ENCODE peak calls at places on chromosomes 7 and 10, in nine cellular contexts. U is amniotic stem cell, B is EH, H is uterus, P is activated T-cell treated with anti-CD3 and anti-CD28 coated beads for 1 hour, M is iris pigment epithelial cell, J is substantia nigra, E is GM04504, S is GM04503. N is an unnamed sample.

GRCh38 chr10:47346572-47347302 is 1.4 kb upstream of the RBP3 start:
- DNase-seq in H (no peak), M (peak; percentile 5), E (no peak), S (no peak), U (no peak), J (no peak), P (no peak), B (peak; percentile 20), N (no peak)

GRCh38 chr10:127973810-127974311 is 67.0 kb downstream of the PTPRE start:
- DNase-seq in J (no peak), U (no peak), B (no peak), P (no peak), M (no peak), H (no peak), S (no peak), E (no peak), N (no peak)

GRCh38 chr7:27842094-27842493 is 102.1 kb downstream of the TAX1BP1 start:
- DNase-seq in H (no peak), U (no peak), P (no peak), B (no peak), J (no peak), E (no peak), M (peak; percentile 52), S (no peak), N (no peak)

GRCh38 chr7:865921-866320 is 10.4 kb upstream of the GET4 start:
- DNase-seq in S (no peak), H (no peak), E (no peak), U (no peak), J (no peak), P (no peak), B (no peak), M (no peak), N (no peak)

GRCh38 chr10:11875499-11876281 is 52.5 kb downstream of the PROSER2 start:
- DNase-seq in J (no peak), P (no peak), U (no peak), S (peak; percentile 86), M (peak; percentile 91), B (peak; percentile 95), E (peak; percentile 79), H (peak; percentile 53), N (peak; percentile 93)

GRCh38 chr7:44962483-44963251 is 16.1 kb downstream of the MYO1G start:
- DNase-seq in J (no peak), P (no peak), E (no peak), S (no peak), H (no peak), B (peak; percentile 34), U (no peak), M (peak; percentile 26), N (peak; percentile 53)

GRCh38 chr7:20158684-20159083 is 58.5 kb downstream of the MACC1 start:
- DNase-seq in S (no peak), J (no peak), E (no peak), B (no peak), H (no peak), M (no peak), P (no peak), U (no peak), N (no peak)

GRCh38 chr7:91264924-91265681 is 870 bp downstream of the FZD1 start:
- DNase-seq in E (no peak), S (no peak), J (no peak), U (no peak), M (peak; percentile 83), H (peak; percentile 38), P (no peak), B (peak; percentile 74), N (peak; percentile 61)

GRCh38 chr10:30793093-30793492 is 163.5 kb upstream of the LYZL2 start:
- DNase-seq in P (no peak), M (no peak), J (no peak), H (no peak), U (no peak), E (no peak), S (no peak), B (no peak), N (no peak)

GRCh38 chr7:66015440-66016130 is 33.6 kb upstream of the GUSB start:
- DNase-seq in J (no peak), U (no peak), E (no peak), H (no peak), B (no peak), S (no peak), M (no peak), P (no peak), N (no peak)

GRCh38 chr7:158613481-158613880 is 25.9 kb upstream of the PTPRN2 start:
- DNase-seq in B (peak; percentile 42), U (no peak), E (no peak), S (no peak), P (no peak), M (no peak), J (no peak), H (no peak), N (no peak)

GRCh38 chr10:103627893-103628292 is 134.4 kb downstream of the NEURL1 start:
- DNase-seq in M (no peak), H (no peak), E (no peak), U (no peak), J (no peak), S (no peak), P (no peak), B (no peak), N (no peak)

GRCh38 chr7:124655990-124656389 is 109.6 kb downstream of the GPR37 start:
- DNase-seq in S (no peak), P (no peak), J (no peak), H (no peak), E (no peak), B (no peak), M (no peak), U (no peak), N (no peak)

GRCh38 chr7:84363741-84364140 is 169.2 kb upstream of the SEMA3A start:
- DNase-seq in P (no peak), M (no peak), E (no peak), B (no peak), J (no peak), U (no peak), H (no peak), S (no peak), N (no peak)

GRCh38 chr7:137774793-137775201 is 72.0 kb downstream of the DGKI start:
- DNase-seq in S (no peak), M (peak; percentile 43), E (no peak), J (no peak), B (peak; percentile 36), H (no peak), U (peak; percentile 20), P (no peak), N (no peak)

GRCh38 chr10:121974019-121974534 is 940 bp downstream of the NSMCE4A start:
- DNase-seq in J (no peak), H (no peak), E (no peak), M (no peak), P (no peak), U (no peak), B (no peak), S (no peak), N (no peak)

GRCh38 chr10:120161116-120161515 is 268.6 kb downstream of the SEC23IP start:
- DNase-seq in E (no peak), S (no peak), B (peak; percentile 9), P (no peak), H (no peak), M (no peak), U (no peak), J (no peak), N (no peak)

GRCh38 chr10:125982256-125982948 is 86.0 kb downstream of the FANK1 start:
- DNase-seq in J (no peak), U (peak; percentile 60), S (peak; percentile 34), E (peak; percentile 55), M (peak; percentile 57), B (peak; percentile 79), P (no peak), H (peak; percentile 41), N (peak; percentile 43)

GRCh38 chr10:33421789-33422188 is 87.3 kb upstream of the NRP1 start:
- DNase-seq in S (peak; percentile 81), U (peak; percentile 70), P (no peak), E (peak; percentile 82), B (peak; percentile 95), M (peak; percentile 96), H (peak; percentile 48), J (no peak), N (peak; percentile 54)

GRCh38 chr7:93973134-93973533 is 31.0 kb downstream of the BET1 start:
- DNase-seq in J (no peak), H (no peak), M (peak; percentile 60), P (no peak), S (no peak), E (no peak), U (no peak), B (peak; percentile 33), N (no peak)

GRCh38 chr7:3087243-3087642 is 43.6 kb upstream of the CARD11 start:
- DNase-seq in E (no peak), J (no peak), S (no peak), P (no peak), M (peak; percentile 79), U (no peak), B (peak; percentile 1), H (no peak), N (no peak)

GRCh38 chr7:77415822-77416620 is at the start of gene GSAP:
- DNase-seq in M (peak; percentile 41), H (peak; percentile 45), B (peak; percentile 49), E (no peak), S (no peak), J (peak; percentile 24), U (no peak), P (peak; percentile 40), N (peak; percentile 75)

GRCh38 chr10:119296703-119297102 is 89.3 kb downstream of the GRK5 start:
- DNase-seq in B (peak; percentile 54), S (no peak), H (no peak), J (no peak), P (no peak), M (no peak), U (no peak), E (no peak), N (peak; percentile 95)

GRCh38 chr7:73742753-73743641 is 4.4 kb upstream of the ABHD11 start:
- DNase-seq in S (no peak), H (peak; percentile 27), E (no peak), U (no peak), M (no peak), P (no peak), J (no peak), B (no peak), N (peak; percentile 100)